ENCODE peak calls at places on chromosome 7, in four cellular contexts. Z is iris pigment epithelial cell, C is HTR-8/SVneo, J is fibroblast of mammary gland. S is an unnamed sample.

GRCh38 chr7:101952355-101953247 is 135.2 kb downstream of the CUX1 start:
- DNase-seq in Z (peak), J (peak), C (peak), S (no peak)

GRCh38 chr7:50580053-50580452 is 14.8 kb upstream of the DDC start:
- DNase-seq in Z (no peak), J (no peak), C (no peak), S (no peak)

GRCh38 chr7:54109501-54109900 is 432.7 kb upstream of the VSTM2A start:
- DNase-seq in Z (no peak), J (no peak), C (no peak), S (no peak)

GRCh38 chr7:46385662-46386309 is 464.7 kb upstream of the IGFBP3 start:
- DNase-seq in Z (peak), C (peak), J (peak), S (no peak)

GRCh38 chr7:36904802-36905201 is 180.5 kb upstream of the AOAH start:
- DNase-seq in C (no peak), Z (no peak), J (no peak), S (no peak)

GRCh38 chr7:84248267-84248666 is 53.7 kb upstream of the SEMA3A start:
- DNase-seq in C (no peak), Z (peak), J (no peak), S (no peak)

GRCh38 chr7:66277492-66277891 is 72.4 kb downstream of the TPST1 start:
- DNase-seq in C (no peak), Z (no peak), J (peak), S (no peak)

GRCh38 chr7:29327455-29327854 is 132.9 kb downstream of the CHN2 start:
- DNase-seq in J (no peak), Z (no peak), C (no peak), S (no peak)

GRCh38 chr7:130329466-130329865 is 15.2 kb upstream of the CPA5 start:
- DNase-seq in Z (no peak), C (no peak), J (no peak), S (no peak)

GRCh38 chr7:25098096-25099046 is 26.7 kb downstream of the CYCS start:
- DNase-seq in C (peak), Z (peak), J (peak), S (no peak)